ENCODE peak calls at places on chromosomes 6 and 20, in four cellular contexts. One of them, this sample, is unnamed.

GRCh38 chr6:85323435-85324040 is 126.3 kb upstream of the NT5E start:
- DNase-seq in germinal center: peak
- DNase-seq in adrenal gland: peak
- DNase-seq in NCI-H1105 treated with DMSO at 0.1 percent for 48 hours: peak
- DNase-seq in this sample: peak

GRCh38 chr6:142857609-142858195 is 87.3 kb downstream of the HIVEP2 start:
- DNase-seq in adrenal gland: no peak
- DNase-seq in germinal center: peak
- DNase-seq in NCI-H1105 treated with DMSO at 0.1 percent for 48 hours: no peak
- DNase-seq in this sample: no peak

GRCh38 chr6:41723178-41723935 is 12.1 kb downstream of the TFEB start:
- DNase-seq in NCI-H1105 treated with DMSO at 0.1 percent for 48 hours: no peak
- DNase-seq in germinal center: peak
- DNase-seq in adrenal gland: peak
- DNase-seq in this sample: peak

GRCh38 chr6:167856999-167857660 is 30.4 kb downstream of the AFDN start:
- DNase-seq in adrenal gland: no peak
- DNase-seq in germinal center: no peak
- DNase-seq in NCI-H1105 treated with DMSO at 0.1 percent for 48 hours: no peak
- DNase-seq in this sample: peak

GRCh38 chr6:25961619-25962367 is 809 bp upstream of the TRIM38 start:
- DNase-seq in NCI-H1105 treated with DMSO at 0.1 percent for 48 hours: no peak
- DNase-seq in adrenal gland: peak
- DNase-seq in germinal center: peak
- DNase-seq in this sample: no peak

GRCh38 chr6:50305660-50306059 is 255.9 kb upstream of the DEFB112 start:
- DNase-seq in germinal center: no peak
- DNase-seq in NCI-H1105 treated with DMSO at 0.1 percent for 48 hours: no peak
- DNase-seq in adrenal gland: no peak
- DNase-seq in this sample: no peak

GRCh38 chr6:11198663-11199603 is 33.5 kb downstream of the NEDD9 start:
- DNase-seq in adrenal gland: no peak
- DNase-seq in germinal center: no peak
- DNase-seq in NCI-H1105 treated with DMSO at 0.1 percent for 48 hours: peak
- DNase-seq in this sample: no peak

GRCh38 chr6:657743-658142 is 843 bp upstream of the HUS1B start:
- DNase-seq in NCI-H1105 treated with DMSO at 0.1 percent for 48 hours: no peak
- DNase-seq in adrenal gland: no peak
- DNase-seq in germinal center: no peak
- DNase-seq in this sample: no peak

GRCh38 chr20:19211661-19212523 is 550 bp upstream of the SLC24A3 start:
- DNase-seq in adrenal gland: no peak
- DNase-seq in NCI-H1105 treated with DMSO at 0.1 percent for 48 hours: peak
- DNase-seq in germinal center: peak
- DNase-seq in this sample: peak

GRCh38 chr6:145823322-145823944 is 8.8 kb upstream of the FBXO30 start:
- DNase-seq in germinal center: no peak
- DNase-seq in adrenal gland: no peak
- DNase-seq in NCI-H1105 treated with DMSO at 0.1 percent for 48 hours: no peak
- DNase-seq in this sample: no peak

GRCh38 chr6:106194949-106195919 is 109.1 kb downstream of the PRDM1 start:
- DNase-seq in NCI-H1105 treated with DMSO at 0.1 percent for 48 hours: no peak
- DNase-seq in germinal center: no peak
- DNase-seq in adrenal gland: no peak
- DNase-seq in this sample: peak

GRCh38 chr20:40056186-40056585 is 632.9 kb downstream of the MAFB start:
- DNase-seq in germinal center: no peak
- DNase-seq in NCI-H1105 treated with DMSO at 0.1 percent for 48 hours: no peak
- DNase-seq in adrenal gland: no peak
- DNase-seq in this sample: no peak

GRCh38 chr6:169723200-169723909 is 945 bp downstream of the PHF10 start:
- DNase-seq in NCI-H1105 treated with DMSO at 0.1 percent for 48 hours: peak
- DNase-seq in germinal center: peak
- DNase-seq in adrenal gland: peak
- DNase-seq in this sample: peak

GRCh38 chr6:63571382-63571882 is 848 bp upstream of the LOC128125822 start:
- DNase-seq in germinal center: no peak
- DNase-seq in NCI-H1105 treated with DMSO at 0.1 percent for 48 hours: no peak
- DNase-seq in adrenal gland: no peak
- DNase-seq in this sample: no peak

GRCh38 chr6:13682346-13682745 is 29.3 kb downstream of the RANBP9 start:
- DNase-seq in NCI-H1105 treated with DMSO at 0.1 percent for 48 hours: no peak
- DNase-seq in adrenal gland: no peak
- DNase-seq in germinal center: no peak
- DNase-seq in this sample: no peak

GRCh38 chr20:25273541-25274358 is 25.9 kb downstream of the PYGB start:
- DNase-seq in adrenal gland: peak
- DNase-seq in germinal center: no peak
- DNase-seq in NCI-H1105 treated with DMSO at 0.1 percent for 48 hours: no peak
- DNase-seq in this sample: no peak

GRCh38 chr6:146355521-146356100 is 188.0 kb upstream of the RAB32 start:
- DNase-seq in germinal center: no peak
- DNase-seq in adrenal gland: no peak
- DNase-seq in NCI-H1105 treated with DMSO at 0.1 percent for 48 hours: no peak
- DNase-seq in this sample: no peak

GRCh38 chr6:168302534-168302933 is 17.0 kb downstream of the DACT2 start:
- DNase-seq in NCI-H1105 treated with DMSO at 0.1 percent for 48 hours: no peak
- DNase-seq in adrenal gland: no peak
- DNase-seq in germinal center: no peak
- DNase-seq in this sample: no peak

GRCh38 chr20:19735446-19735845 is 22.6 kb upstream of the RIN2 start:
- DNase-seq in NCI-H1105 treated with DMSO at 0.1 percent for 48 hours: no peak
- DNase-seq in germinal center: peak
- DNase-seq in adrenal gland: peak
- DNase-seq in this sample: peak

GRCh38 chr20:48454721-48455490 is 372.9 kb downstream of the PREX1 start:
- DNase-seq in NCI-H1105 treated with DMSO at 0.1 percent for 48 hours: no peak
- DNase-seq in germinal center: no peak
- DNase-seq in adrenal gland: no peak
- DNase-seq in this sample: no peak